ENCODE peak calls at places on chromosomes 12 and 14, in five cellular contexts. One of them, this sample, is unnamed. For H3K27me3, the result is how much of the 10 kb centered on the place peaks cover.

GRCh38 chr14:30195946-30196345 is 268.3 kb upstream of the PRKD1 start:
- DNase-seq in suprapubic skin: no peak
- DNase-seq in CD8-positive, alpha-beta T cell: no peak
- DNase-seq in heart right ventricle: no peak
- DNase-seq in endodermal cell: no peak
- DNase-seq in this sample: no peak

GRCh38 chr12:93325855-93326254 is 51.9 kb upstream of the NUDT4 start:
- DNase-seq in suprapubic skin: no peak
- DNase-seq in CD8-positive, alpha-beta T cell: no peak
- DNase-seq in heart right ventricle: no peak
- DNase-seq in endodermal cell: no peak
- DNase-seq in this sample: no peak

GRCh38 chr12:95337176-95337575 is 119.6 kb downstream of the VEZT start:
- DNase-seq in suprapubic skin: no peak
- DNase-seq in CD8-positive, alpha-beta T cell: no peak
- DNase-seq in heart right ventricle: no peak
- DNase-seq in endodermal cell: no peak
- DNase-seq in this sample: no peak

GRCh38 chr12:14435627-14436026 is 70.1 kb downstream of the ATF7IP start:
- DNase-seq in suprapubic skin: no peak
- DNase-seq in CD8-positive, alpha-beta T cell: no peak
- DNase-seq in heart right ventricle: no peak
- DNase-seq in endodermal cell: no peak
- DNase-seq in this sample: no peak

GRCh38 chr14:90159688-90160087 is 96.7 kb upstream of the PSMC1 start:
- DNase-seq in suprapubic skin: no peak
- DNase-seq in CD8-positive, alpha-beta T cell: no peak
- DNase-seq in heart right ventricle: no peak
- DNase-seq in endodermal cell: no peak
- DNase-seq in this sample: no peak

GRCh38 chr12:52245962-52246577 is 13.0 kb downstream of the KRT7 start:
- DNase-seq in suprapubic skin: peak
- DNase-seq in CD8-positive, alpha-beta T cell: no peak
- DNase-seq in heart right ventricle: no peak
- DNase-seq in endodermal cell: no peak
- DNase-seq in this sample: no peak

GRCh38 chr14:75911883-75912282 is 69.9 kb downstream of the TGFB3 start:
- DNase-seq in suprapubic skin: no peak
- DNase-seq in CD8-positive, alpha-beta T cell: no peak
- DNase-seq in heart right ventricle: no peak
- DNase-seq in endodermal cell: peak
- DNase-seq in this sample: peak

GRCh38 chr14:64422753-64423152 is 34.6 kb downstream of the MTHFD1 start:
- DNase-seq in suprapubic skin: no peak
- DNase-seq in CD8-positive, alpha-beta T cell: no peak
- DNase-seq in heart right ventricle: no peak
- DNase-seq in endodermal cell: no peak
- DNase-seq in this sample: no peak

GRCh38 chr12:131033886-131034482 is 80.3 kb downstream of the ADGRD1 start:
- DNase-seq in suprapubic skin: no peak
- DNase-seq in CD8-positive, alpha-beta T cell: no peak
- DNase-seq in heart right ventricle: no peak
- DNase-seq in endodermal cell: no peak
- DNase-seq in this sample: no peak

GRCh38 chr12:69922999-69923398 is 98.0 kb downstream of the MYRFL start:
- DNase-seq in suprapubic skin: no peak
- DNase-seq in CD8-positive, alpha-beta T cell: no peak
- DNase-seq in heart right ventricle: no peak
- DNase-seq in endodermal cell: no peak
- DNase-seq in this sample: no peak

GRCh38 chr14:36505892-36506731 is 13.9 kb downstream of the NKX2-1 start:
- DNase-seq in suprapubic skin: no peak
- DNase-seq in CD8-positive, alpha-beta T cell: no peak
- DNase-seq in heart right ventricle: no peak
- DNase-seq in endodermal cell: peak
- DNase-seq in this sample: peak

GRCh38 chr12:8996682-8997405 is 7.5 kb downstream of the KLRG1 start:
- DNase-seq in suprapubic skin: no peak
- DNase-seq in CD8-positive, alpha-beta T cell: peak
- DNase-seq in heart right ventricle: no peak
- DNase-seq in endodermal cell: no peak
- DNase-seq in this sample: no peak

GRCh38 chr12:45259732-45260480 is 44.0 kb downstream of the ANO6 start:
- DNase-seq in suprapubic skin: no peak
- DNase-seq in CD8-positive, alpha-beta T cell: no peak
- DNase-seq in heart right ventricle: no peak
- DNase-seq in endodermal cell: no peak
- DNase-seq in this sample: peak

GRCh38 chr14:79961197-79961596 is 250.1 kb downstream of the DIO2 start:
- DNase-seq in suprapubic skin: no peak
- DNase-seq in CD8-positive, alpha-beta T cell: no peak
- DNase-seq in heart right ventricle: no peak
- DNase-seq in endodermal cell: no peak
- DNase-seq in this sample: no peak

GRCh38 chr14:34302654-34303053 is 159.4 kb downstream of the SPTSSA start:
- DNase-seq in suprapubic skin: no peak
- DNase-seq in CD8-positive, alpha-beta T cell: no peak
- DNase-seq in heart right ventricle: no peak
- DNase-seq in endodermal cell: no peak
- DNase-seq in this sample: no peak

GRCh38 chr12:11460343-11461023 is 65.1 kb upstream of the PRB2 start:
- DNase-seq in suprapubic skin: no peak
- DNase-seq in CD8-positive, alpha-beta T cell: no peak
- DNase-seq in heart right ventricle: no peak
- DNase-seq in endodermal cell: peak
- DNase-seq in this sample: peak

GRCh38 chr12:47032644-47033043 is 46.8 kb upstream of the PCED1B start:
- DNase-seq in suprapubic skin: no peak
- DNase-seq in CD8-positive, alpha-beta T cell: no peak
- DNase-seq in heart right ventricle: peak
- DNase-seq in endodermal cell: no peak
- DNase-seq in this sample: peak

DNA sequence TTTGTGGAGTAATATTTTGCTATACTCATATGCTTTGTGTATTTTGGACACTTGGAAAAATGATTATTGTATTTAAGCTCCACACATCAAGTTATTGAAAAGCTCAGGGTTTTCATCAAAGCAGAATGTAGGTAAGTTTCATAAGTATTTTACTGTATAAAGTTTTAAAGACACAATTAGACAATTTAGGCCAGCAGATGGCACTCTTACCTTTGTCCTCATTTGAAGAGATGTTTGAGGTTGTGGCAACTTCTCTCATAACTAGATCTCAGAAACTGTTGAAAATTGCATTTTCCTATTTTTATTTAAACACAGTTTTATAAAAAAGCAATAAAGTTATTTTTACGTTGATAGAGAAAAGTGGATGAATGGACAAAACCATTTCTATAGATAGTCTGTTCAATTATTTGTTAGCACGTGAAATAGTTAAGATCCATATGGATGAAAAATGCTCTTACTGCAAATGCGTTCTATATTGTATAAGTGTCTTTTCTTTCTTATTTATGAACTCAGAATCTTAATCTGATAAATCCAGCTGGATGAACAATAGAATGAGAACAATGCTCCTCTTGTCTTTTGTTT is 300.0 kb downstream of the AEBP2 start:
- DNase-seq in suprapubic skin: no peak
- DNase-seq in CD8-positive, alpha-beta T cell: no peak
- DNase-seq in heart right ventricle: peak
- DNase-seq in endodermal cell: peak
- DNase-seq in this sample: peak
- H3K27me3 ChIP-seq in suprapubic skin: under half
- H3K27me3 ChIP-seq in CD8-positive, alpha-beta T cell: under half
- H3K27me3 ChIP-seq in heart right ventricle: under half
- H3K27me3 ChIP-seq in endodermal cell: under half
- H3K27me3 ChIP-seq in this sample: under half

DNA sequence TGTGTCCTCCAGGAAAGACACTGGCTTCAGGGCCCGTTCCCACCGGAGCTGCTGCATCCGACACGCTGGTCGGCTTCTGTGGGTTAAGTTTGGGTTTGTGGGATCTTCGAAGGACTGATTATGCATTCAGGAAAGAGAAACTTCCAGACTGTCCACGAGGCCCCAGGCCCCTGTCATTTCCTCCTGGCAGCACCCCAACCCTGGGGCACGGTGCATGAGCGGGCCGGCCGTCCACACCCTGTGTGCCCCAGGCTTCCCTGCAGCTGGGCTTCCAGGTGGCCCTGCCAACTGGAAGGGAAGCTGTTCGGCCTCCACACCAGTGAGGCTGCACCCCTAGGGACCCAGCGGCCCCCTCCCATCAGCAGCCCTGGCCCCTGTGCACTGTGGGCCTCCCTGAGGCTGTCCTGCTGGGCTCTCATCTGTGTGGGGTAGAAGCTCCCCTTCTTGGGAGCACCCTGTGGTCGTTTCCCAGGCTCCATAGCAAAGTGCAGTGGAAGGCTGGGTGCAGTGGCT is 9.3 kb upstream of the FBRSL1 start:
- DNase-seq in suprapubic skin: no peak
- DNase-seq in CD8-positive, alpha-beta T cell: no peak
- DNase-seq in heart right ventricle: no peak
- DNase-seq in endodermal cell: no peak
- DNase-seq in this sample: no peak
- H3K27me3 ChIP-seq in suprapubic skin: under half
- H3K27me3 ChIP-seq in CD8-positive, alpha-beta T cell: under half
- H3K27me3 ChIP-seq in heart right ventricle: under half
- H3K27me3 ChIP-seq in endodermal cell: under half
- H3K27me3 ChIP-seq in this sample: half or more

GRCh38 chr12:121252712-121253345 is 42.9 kb downstream of the P2RX4 start:
- DNase-seq in suprapubic skin: no peak
- DNase-seq in CD8-positive, alpha-beta T cell: no peak
- DNase-seq in heart right ventricle: no peak
- DNase-seq in endodermal cell: peak
- DNase-seq in this sample: no peak

GRCh38 chr12:121253638-121254335 is 42.7 kb downstream of the CAMKK2 start:
- DNase-seq in suprapubic skin: no peak
- DNase-seq in CD8-positive, alpha-beta T cell: no peak
- DNase-seq in heart right ventricle: no peak
- DNase-seq in endodermal cell: no peak
- DNase-seq in this sample: no peak

GRCh38 chr12:121250359-121250758 is 40.4 kb downstream of the P2RX4 start:
- DNase-seq in suprapubic skin: no peak
- DNase-seq in CD8-positive, alpha-beta T cell: no peak
- DNase-seq in heart right ventricle: no peak
- DNase-seq in endodermal cell: no peak
- DNase-seq in this sample: no peak

GRCh38 chr12:121248611-121249010 is 38.7 kb downstream of the P2RX4 start:
- DNase-seq in suprapubic skin: no peak
- DNase-seq in CD8-positive, alpha-beta T cell: no peak
- DNase-seq in heart right ventricle: no peak
- DNase-seq in endodermal cell: no peak
- DNase-seq in this sample: no peak

GRCh38 chr12:121251838-121252237 is 41.9 kb downstream of the P2RX4 start:
- DNase-seq in suprapubic skin: no peak
- DNase-seq in CD8-positive, alpha-beta T cell: no peak
- DNase-seq in heart right ventricle: no peak
- DNase-seq in endodermal cell: no peak
- DNase-seq in this sample: no peak
- H3K27me3 ChIP-seq in suprapubic skin: under half
- H3K27me3 ChIP-seq in CD8-positive, alpha-beta T cell: under half
- H3K27me3 ChIP-seq in heart right ventricle: under half
- H3K27me3 ChIP-seq in endodermal cell: under half
- H3K27me3 ChIP-seq in this sample: under half

DNA sequence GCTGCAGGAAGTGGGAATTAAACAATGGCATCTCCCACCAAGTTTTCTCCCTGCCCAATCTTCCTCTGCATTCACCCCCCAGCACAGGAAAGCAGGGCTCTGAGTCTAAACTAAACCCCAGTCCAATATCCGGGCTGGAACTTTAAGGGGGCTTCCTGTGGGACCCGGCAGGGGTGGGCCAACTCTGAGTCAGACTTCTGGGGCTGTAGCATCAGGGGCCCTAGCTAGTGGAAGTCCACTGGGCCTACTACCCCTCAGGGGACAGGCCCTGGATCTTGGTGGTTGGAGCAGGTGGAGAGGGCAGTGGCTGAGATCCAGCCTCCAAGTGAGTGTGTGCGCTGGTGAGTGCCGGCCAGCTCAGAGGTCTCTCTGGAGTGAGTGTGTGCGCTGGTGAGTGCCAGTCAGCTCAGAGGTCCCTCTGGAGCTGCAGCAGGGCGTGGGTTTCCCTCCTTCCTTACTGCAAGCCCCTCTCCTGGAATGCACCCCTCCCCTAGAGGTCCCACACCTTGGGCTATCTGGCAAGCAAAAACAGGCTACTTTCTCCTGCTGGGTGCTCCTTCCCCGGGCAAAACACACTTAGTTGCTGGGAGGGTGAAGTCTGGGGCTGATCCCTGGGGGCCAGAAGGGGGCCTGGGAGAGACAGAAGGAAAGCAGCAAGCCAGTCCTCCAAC is 5.6 kb upstream of the LHX5 start:
- DNase-seq in suprapubic skin: no peak
- DNase-seq in CD8-positive, alpha-beta T cell: no peak
- DNase-seq in heart right ventricle: no peak
- DNase-seq in endodermal cell: peak
- DNase-seq in this sample: peak
- H3K27me3 ChIP-seq in suprapubic skin: half or more
- H3K27me3 ChIP-seq in CD8-positive, alpha-beta T cell: under half
- H3K27me3 ChIP-seq in heart right ventricle: half or more
- H3K27me3 ChIP-seq in endodermal cell: half or more
- H3K27me3 ChIP-seq in this sample: under half

GRCh38 chr12:42020226-42020625 is 124.4 kb downstream of the GXYLT1 start:
- DNase-seq in suprapubic skin: no peak
- DNase-seq in CD8-positive, alpha-beta T cell: no peak
- DNase-seq in heart right ventricle: no peak
- DNase-seq in endodermal cell: no peak
- DNase-seq in this sample: no peak
- H3K27me3 ChIP-seq in suprapubic skin: under half
- H3K27me3 ChIP-seq in CD8-positive, alpha-beta T cell: under half
- H3K27me3 ChIP-seq in heart right ventricle: under half
- H3K27me3 ChIP-seq in endodermal cell: under half
- H3K27me3 ChIP-seq in this sample: under half

DNA sequence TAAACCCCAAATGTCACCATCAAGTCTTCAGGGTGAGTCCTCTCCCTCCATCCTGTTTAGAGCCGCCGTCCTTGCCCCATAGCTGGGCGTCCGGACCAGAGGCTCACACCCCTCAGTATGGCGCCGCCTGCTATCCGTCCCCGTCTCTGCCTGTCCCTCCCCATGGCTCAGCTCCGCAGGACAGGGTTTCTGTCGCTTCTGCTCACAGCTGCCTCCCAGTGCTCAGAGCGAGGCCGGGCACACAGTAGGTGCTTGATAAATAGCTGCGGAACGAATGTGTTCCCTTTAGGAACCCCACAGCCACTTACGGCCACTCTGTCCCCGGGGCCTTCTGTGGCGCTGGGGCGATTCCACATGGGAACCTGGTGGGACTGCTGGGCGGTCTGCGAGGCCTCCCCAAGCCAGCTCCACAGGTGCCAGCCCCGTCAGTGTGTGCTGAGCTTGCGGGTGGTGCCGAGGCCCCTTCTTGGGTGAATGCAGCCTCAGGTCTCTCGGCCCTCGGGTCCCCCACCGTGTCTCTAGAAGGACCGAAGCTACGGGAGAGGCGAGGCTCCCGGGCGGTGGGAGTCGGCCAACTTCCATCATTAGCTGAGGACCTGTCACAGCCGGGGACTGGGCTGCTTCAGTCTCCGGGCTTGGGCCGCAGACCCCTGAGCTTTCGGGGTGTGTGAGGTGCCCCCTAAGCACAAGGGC is 63.0 kb downstream of the NOC4L start:
- DNase-seq in suprapubic skin: no peak
- DNase-seq in CD8-positive, alpha-beta T cell: no peak
- DNase-seq in heart right ventricle: no peak
- DNase-seq in endodermal cell: no peak
- DNase-seq in this sample: no peak
- H3K27me3 ChIP-seq in suprapubic skin: half or more
- H3K27me3 ChIP-seq in CD8-positive, alpha-beta T cell: under half
- H3K27me3 ChIP-seq in heart right ventricle: half or more
- H3K27me3 ChIP-seq in endodermal cell: under half
- H3K27me3 ChIP-seq in this sample: half or more